ENCODE peak calls at places on chromosomes 4 and X, in seven cellular contexts. S is stimulated activated CD4-positive, alpha-beta T cell treated with anti-CD3 and anti-CD28 coated beads, Interleukin-15, amount 100 ng/mL, for 1 hour; R is ELF-1; B is choroid plexus epithelial cell; V is hypothalamus; K is immature natural killer cell; H is RPMI8226. N is an unnamed sample.

GRCh38 chr4:84681488-84682274 is 98.8 kb downstream of the CDS1 start:
- DNase-seq in R (peak), B (peak), K (no peak), V (no peak), H (peak), S (no peak), N (peak)

GRCh38 chr4:109953556-109953955 is 40.9 kb downstream of the EGF start:
- DNase-seq in R (no peak), H (no peak), S (no peak), K (no peak), V (no peak), B (no peak), N (no peak)

GRCh38 chr4:4384837-4385236 is 2.1 kb upstream of the NSG1 start:
- DNase-seq in S (no peak), V (no peak), B (peak), R (peak), K (no peak), H (peak), N (peak)

GRCh38 chrX:20545538-20545937 is 278.8 kb upstream of the RPS6KA3 start:
- DNase-seq in V (no peak), R (no peak), K (no peak), S (no peak), B (peak), H (no peak), N (no peak)

GRCh38 chr4:42428036-42428435 is 30.7 kb downstream of the SHISA3 start:
- DNase-seq in V (no peak), H (no peak), B (no peak), R (peak), K (no peak), S (no peak), N (no peak)

GRCh38 chr4:2339458-2340271 is 77.8 kb upstream of the MXD4 start:
- DNase-seq in S (no peak), V (no peak), B (no peak), H (no peak), K (no peak), R (no peak), N (no peak)

GRCh38 chr4:20311863-20312262 is 60.2 kb downstream of the SLIT2 start:
- DNase-seq in S (no peak), B (peak), K (no peak), H (no peak), V (no peak), R (no peak), N (no peak)

GRCh38 chrX:40153335-40154221 is 55.8 kb upstream of the BCOR start:
- DNase-seq in V (peak), R (peak), S (no peak), B (peak), K (no peak), H (peak), N (peak)

GRCh38 chr4:82667761-82668505 is 106.1 kb upstream of the TMEM150C start:
- DNase-seq in K (no peak), R (no peak), H (no peak), S (no peak), V (no peak), B (no peak), N (peak)

GRCh38 chrX:97756879-97757278 is 873.2 kb downstream of the RPA4 start:
- DNase-seq in H (no peak), R (no peak), S (no peak), V (no peak), B (no peak), K (no peak), N (peak)

GRCh38 chr4:4876945-4877661 is 17.6 kb downstream of the MSX1 start:
- DNase-seq in B (no peak), H (no peak), K (no peak), V (no peak), R (no peak), S (no peak), N (no peak)

GRCh38 chrX:71170660-71171059 is 26.0 kb downstream of the NLGN3 start:
- DNase-seq in V (no peak), B (no peak), S (no peak), H (no peak), R (no peak), K (no peak), N (no peak)

GRCh38 chr4:8109406-8110065 is 49.1 kb downstream of the ABLIM2 start:
- DNase-seq in S (no peak), H (no peak), B (no peak), K (no peak), V (no peak), R (no peak), N (no peak)

GRCh38 chr4:123449780-123450179 is 53.2 kb downstream of the SPRY1 start:
- DNase-seq in H (peak), B (peak), R (no peak), V (no peak), K (peak), S (no peak), N (no peak)